ENCODE peak calls at places on chromosomes 16 and 17, in seven cellular contexts. S is neural progenitor cell, A is IMR-90, X is neuronal stem cell, R is NT2/D1, K is kidney, O is endothelial cell of umbilical vein. H is an unnamed sample.

GRCh38 chr16:27678955-27679354 is 129.0 kb downstream of the KATNIP start:
- DNase-seq in S (no peak), A (no peak), X (no peak), R (no peak), K (no peak), O (no peak), H (peak)

GRCh38 chr16:23334421-23334853 is 32.3 kb downstream of the SCNN1B start:
- DNase-seq in S (no peak), A (no peak), X (no peak), R (no peak), K (peak), O (no peak), H (no peak)

GRCh38 chr16:67598527-67598926 is 36.2 kb downstream of the CTCF start:
- DNase-seq in S (no peak), A (peak), X (no peak), R (no peak), K (no peak), O (no peak), H (no peak)

GRCh38 chr16:10850478-10850850 is 26.5 kb upstream of the CIITA start:
- DNase-seq in S (no peak), A (no peak), X (no peak), R (no peak), K (no peak), O (no peak), H (no peak)

GRCh38 chr16:52572656-52573055 is 25.7 kb upstream of the TOX3 start:
- DNase-seq in S (no peak), A (no peak), X (no peak), R (no peak), K (no peak), O (no peak), H (no peak)

GRCh38 chr16:12206031-12206748 is 229.7 kb downstream of the SNX29 start:
- DNase-seq in S (no peak), A (no peak), X (no peak), R (no peak), K (no peak), O (no peak), H (no peak)

GRCh38 chr16:1035066-1035415 is 37.5 kb upstream of the SSTR5 start:
- DNase-seq in S (no peak), A (no peak), X (no peak), R (no peak), K (no peak), O (no peak), H (no peak)

GRCh38 chr16:67884684-67885083 is at the start of gene NRN1L:
- DNase-seq in S (peak), A (peak), X (peak), R (peak), K (peak), O (no peak), H (peak)

GRCh38 chr17:81712468-81713003 is 452 bp downstream of the SLC25A10 start:
- DNase-seq in S (peak), A (no peak), X (no peak), R (no peak), K (no peak), O (no peak), H (no peak)

DNA sequence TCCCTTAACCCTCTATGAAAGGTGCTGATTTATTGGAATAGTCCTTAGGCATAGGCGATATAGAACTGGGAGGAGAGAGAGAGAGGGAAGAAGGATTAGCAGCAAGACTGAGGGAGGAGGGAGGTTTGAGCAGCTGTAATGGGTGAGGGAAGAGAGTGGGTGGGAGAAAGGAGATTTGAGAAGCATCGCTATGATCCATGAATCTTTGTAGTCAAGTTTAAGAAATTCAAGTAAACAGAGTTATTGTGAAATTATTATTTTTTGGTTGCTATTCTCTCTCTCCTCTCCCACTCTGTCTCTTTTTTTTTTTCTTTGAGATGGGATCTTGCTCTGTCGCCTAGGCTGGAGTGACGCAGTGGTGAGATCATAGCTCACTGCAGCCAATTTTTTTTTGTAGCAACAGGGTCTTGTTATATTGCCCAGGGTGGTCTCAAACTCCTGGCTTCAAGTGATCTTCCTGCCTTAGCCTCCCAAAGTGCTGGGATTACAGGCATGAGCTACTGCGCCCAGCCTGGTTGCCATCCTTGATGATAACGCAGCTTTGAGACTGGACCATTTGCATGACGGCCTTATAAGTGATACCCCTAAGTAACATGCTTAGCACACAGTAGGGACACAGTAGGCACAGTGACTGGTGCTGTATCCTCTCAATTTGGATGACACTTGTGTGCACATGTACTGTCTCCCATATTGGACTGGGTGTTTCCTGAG is 21.0 kb upstream of the TNS4 start:
- DNase-seq in S (no peak), A (peak), X (no peak), R (no peak), K (no peak), O (no peak), H (no peak)
- H3K9ac ChIP-seq in S (no peak), A (no peak), X (no peak), R (no peak), K (no peak), O (no peak), H (peak)

DNA sequence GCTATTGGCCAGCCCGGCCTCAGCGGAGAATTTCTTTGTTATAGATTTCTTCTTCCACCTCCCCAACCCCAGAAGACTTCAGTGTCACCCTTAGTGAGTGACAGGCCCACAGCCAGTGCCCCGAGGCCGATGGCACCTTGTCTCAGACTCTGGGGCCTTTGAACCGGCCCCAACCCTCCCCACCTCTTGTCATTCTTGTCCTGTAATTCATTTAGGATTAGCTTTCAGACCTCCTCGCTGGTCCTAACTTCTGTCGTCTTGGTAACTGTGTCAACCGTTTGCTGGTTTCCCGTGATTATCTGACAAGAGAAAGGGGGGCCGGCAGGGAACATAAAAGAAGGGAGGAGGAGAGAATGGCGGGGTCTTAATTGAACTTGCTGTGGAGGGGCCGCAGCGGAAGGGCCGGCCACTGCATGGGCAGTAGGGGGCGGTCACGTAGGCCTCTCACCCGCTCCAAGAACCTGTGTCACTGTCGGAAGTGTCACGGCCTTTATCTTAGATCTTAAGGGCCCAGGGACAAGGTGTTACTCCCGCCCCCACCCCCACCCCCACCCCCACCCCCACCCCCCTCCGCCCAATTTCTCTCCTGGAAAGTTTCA is 46.5 kb upstream of the GSE1 start:
- DNase-seq in S (peak), A (no peak), X (peak), R (no peak), K (no peak), O (no peak), H (no peak)
- H3K9ac ChIP-seq in S (no peak), A (no peak), X (no peak), R (no peak), K (peak), O (no peak), H (no peak)

DNA sequence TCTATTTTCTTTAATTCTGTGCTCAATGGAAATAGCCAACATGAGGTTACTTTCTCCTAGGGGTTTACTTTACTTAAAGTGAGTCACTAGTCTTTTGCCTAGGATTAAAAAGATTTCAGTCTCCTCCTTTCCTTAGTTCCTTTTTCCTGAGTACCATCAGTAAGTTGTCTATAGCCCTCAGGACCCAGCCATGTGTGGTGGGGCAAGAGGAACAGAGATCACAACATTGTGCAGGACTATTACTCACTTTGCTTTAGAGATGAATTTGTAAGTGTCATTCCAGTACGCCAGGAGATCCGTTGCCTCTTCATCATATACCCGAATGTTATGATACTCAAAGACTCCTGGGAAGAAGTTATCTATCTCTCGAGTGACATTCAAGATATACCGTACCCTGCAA is 27.7 kb upstream of the CORO6 start:
- DNase-seq in S (no peak), A (no peak), X (no peak), R (no peak), K (no peak), O (no peak), H (no peak)
- H3K9ac ChIP-seq in S (no peak), A (no peak), X (no peak), R (no peak), K (no peak), O (no peak), H (no peak)

DNA sequence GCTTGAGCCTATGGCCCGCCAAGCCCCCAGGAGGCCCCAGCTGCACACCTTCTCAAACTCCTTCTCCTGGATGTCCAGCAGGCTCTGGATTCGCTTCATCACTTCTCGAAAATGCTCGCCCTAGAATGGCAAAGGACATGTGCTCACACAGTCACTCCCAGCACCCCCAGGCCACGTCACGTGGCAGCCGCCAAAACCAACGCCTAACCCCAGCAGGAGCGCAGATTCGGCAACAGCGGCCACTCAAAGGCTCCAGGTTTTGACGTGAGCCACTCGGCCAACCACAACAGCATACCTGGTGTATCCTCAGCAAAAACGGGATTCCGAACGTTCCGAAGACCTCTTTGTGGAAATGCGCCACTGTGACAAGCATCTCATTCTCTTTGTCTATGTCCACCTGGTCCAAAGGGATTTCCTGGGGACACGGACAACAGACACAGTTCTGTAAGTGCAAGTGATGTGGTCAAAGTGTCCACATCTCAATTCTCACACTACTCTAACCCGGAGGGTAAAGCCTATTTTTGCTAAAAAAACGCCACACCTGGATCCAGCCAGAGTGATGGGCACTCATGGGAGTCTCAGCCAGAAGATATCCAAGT is 12.7 kb downstream of the LITAFD start:
- DNase-seq in S (no peak), A (no peak), X (no peak), R (no peak), K (peak), O (no peak), H (no peak)
- H3K9ac ChIP-seq in S (no peak), A (no peak), X (no peak), R (no peak), K (no peak), O (no peak), H (no peak)

GRCh38 chr17:44758414-44759095 is at the start of gene ADAM11:
- DNase-seq in S (peak), A (no peak), X (no peak), R (no peak), K (peak), O (no peak), H (no peak)
- H3K9ac ChIP-seq in S (no peak), A (no peak), X (peak), R (peak), K (no peak), O (no peak), H (no peak)

H was measured in astrocyte.